ENCODE peak calls at places on chromosomes 12 and 14, in ten cellular contexts. B is EH; T is cortex of kidney; A is putamen; Z is activated CD4-positive, alpha-beta T cell treated with anti-CD3 and anti-CD28 coated beads, Interleukin-2, amount 10 ng/mL, durations not matched to agents 24 days and 14 days; Y is CD4-positive, alpha-beta memory T cell; G is T-helper 2 cell; N is GM04503; H is tibial artery; W is GM12865. F is an unnamed sample.

GRCh38 chr12:46771268-46771837 is 54.4 kb downstream of the SLC38A4 start:
- DNase-seq in H (no peak), A (no peak), Z (no peak), W (no peak), B (peak; percentile 61), Y (no peak), G (no peak), N (no peak), T (no peak), F (no peak)

GRCh38 chr12:116693259-116694227 is 44.3 kb downstream of the SPRING1 start:
- DNase-seq in G (no peak), W (no peak), B (no peak), N (no peak), Y (no peak), T (no peak), H (no peak), Z (no peak), A (no peak), F (no peak)

GRCh38 chr12:54032627-54033100 is at the start of gene HOXC5:
- DNase-seq in Z (peak; percentile 90), T (no peak), B (peak; percentile 79), A (no peak), H (peak; percentile 65), N (no peak), Y (peak; percentile 60), W (peak; percentile 73), G (peak; percentile 49), F (peak; percentile 63)

GRCh38 chr12:105968025-105968424 is 170.7 kb downstream of the NUAK1 start:
- DNase-seq in T (no peak), Y (no peak), B (peak; percentile 32), G (no peak), N (no peak), W (no peak), Z (no peak), H (no peak), A (no peak), F (no peak)

GRCh38 chr14:93430319-93430801 is 379 bp upstream of the UNC79 start:
- DNase-seq in N (no peak), Y (no peak), G (no peak), W (no peak), A (peak; percentile 77), H (no peak), T (no peak), Z (no peak), B (no peak), F (peak; percentile 79)

GRCh38 chr12:118053071-118053985 is 7.7 kb downstream of the WSB2 start:
- DNase-seq in T (no peak), N (no peak), B (peak; percentile 69), Y (peak; percentile 37), H (no peak), W (no peak), Z (no peak), A (no peak), G (peak; percentile 48), F (no peak)

GRCh38 chr12:48525332-48525731 is at the start of gene OR8S1:
- DNase-seq in H (no peak), A (no peak), Z (no peak), B (no peak), G (no peak), W (no peak), Y (no peak), N (no peak), T (no peak), F (no peak)

GRCh38 chr12:52350021-52350620 is 17.2 kb downstream of the KRT85 start:
- DNase-seq in T (no peak), W (no peak), N (no peak), G (no peak), Z (no peak), H (no peak), B (no peak), Y (no peak), A (no peak), F (no peak)

GRCh38 chr12:92482599-92482998 is 220.2 kb upstream of the PLEKHG7 start:
- DNase-seq in W (no peak), G (no peak), A (no peak), H (peak; percentile 21), N (no peak), Z (no peak), Y (no peak), B (no peak), T (no peak), F (peak; percentile 69)

GRCh38 chr12:116354534-116354933 is 77.0 kb upstream of the MED13L start:
- DNase-seq in G (no peak), Y (no peak), N (no peak), B (no peak), T (no peak), Z (no peak), W (no peak), A (no peak), H (no peak), F (no peak)

GRCh38 chr12:11669348-11669747 is 19.9 kb downstream of the ETV6 start:
- DNase-seq in T (no peak), N (no peak), A (no peak), Y (no peak), H (no peak), Z (no peak), W (no peak), B (no peak), G (no peak), F (no peak)